ENCODE peak calls at places on chromosomes 13 and 19, in five cellular contexts. E, G, B, R and Q are unnamed samples.

GRCh38 chr19:52535831-52536800 is 8.6 kb downstream of the ZNF808 start:
- DNase-seq in E (peak; percentile 82), G (no peak), B (peak; percentile 66), R (peak; percentile 87), Q (peak; percentile 88)

GRCh38 chr13:61470801-61471200 is 55.2 kb upstream of the PCDH20 start:
- DNase-seq in E (no peak), G (no peak), B (no peak), R (no peak), Q (no peak)

GRCh38 chr13:40442826-40443225 is 223.6 kb downstream of the FOXO1 start:
- DNase-seq in E (no peak), G (no peak), B (peak; percentile 29), R (no peak), Q (no peak)

GRCh38 chr19:51027126-51027806 is 850 bp upstream of the KLK11 start:
- DNase-seq in E (no peak), G (no peak), B (no peak), R (no peak), Q (no peak)

GRCh38 chr13:45705936-45706335 is 3.8 kb downstream of the CBY2 start:
- DNase-seq in E (no peak), G (no peak), B (no peak), R (no peak), Q (no peak)

GRCh38 chr19:49441960-49442350 is 628 bp upstream of the SLC17A7 start:
- DNase-seq in E (no peak), G (no peak), B (no peak), R (no peak), Q (no peak)

GRCh38 chr13:93559718-93560117 is 333.1 kb downstream of the GPC6 start:
- DNase-seq in E (no peak), G (peak; percentile 0), B (peak; percentile 81), R (no peak), Q (no peak)

GRCh38 chr19:5934002-5934401 is 19.9 kb downstream of the CAPS start:
- DNase-seq in E (no peak), G (no peak), B (no peak), R (no peak), Q (no peak)

GRCh38 chr13:30331331-30331771 is 24.0 kb upstream of the KATNAL1 start:
- DNase-seq in E (no peak), G (no peak), B (no peak), R (no peak), Q (no peak)

GRCh38 chr19:55606471-55606787 is 982 bp downstream of the ZNF865 start:
- DNase-seq in E (no peak), G (no peak), B (no peak), R (no peak), Q (no peak)

GRCh38 chr13:91767681-91768080 is 369.3 kb downstream of the GPC5 start:
- DNase-seq in E (no peak), G (no peak), B (no peak), R (no peak), Q (no peak)

GRCh38 chr13:60043262-60043661 is 120.5 kb downstream of the DIAPH3 start:
- DNase-seq in E (no peak), G (no peak), B (no peak), R (no peak), Q (no peak)

GRCh38 chr13:50589139-50589538 is 254.4 kb downstream of the DLEU7 start:
- DNase-seq in E (no peak), G (no peak), B (peak; percentile 94), R (no peak), Q (no peak)

GRCh38 chr13:84126671-84127171 is 244.4 kb upstream of the SLITRK1 start:
- DNase-seq in E (no peak), G (no peak), B (peak; percentile 4), R (no peak), Q (no peak)

GRCh38 chr13:109694972-109695371 is 91.4 kb downstream of the IRS2 start:
- DNase-seq in E (no peak), G (no peak), B (no peak), R (no peak), Q (no peak)

GRCh38 chr13:30158774-30159445 is 148.4 kb downstream of the KATNAL1 start:
- DNase-seq in E (no peak), G (no peak), B (peak; percentile 65), R (no peak), Q (no peak)

GRCh38 chr19:29660835-29661234 is 4.4 kb upstream of the PLEKHF1 start:
- DNase-seq in E (no peak), G (no peak), B (no peak), R (peak; percentile 30), Q (no peak)

GRCh38 chr19:23286477-23286876 is 36.3 kb upstream of the ZNF724 start:
- DNase-seq in E (no peak), G (no peak), B (no peak), R (no peak), Q (no peak)

GRCh38 chr19:43519436-43520088 is 7.4 kb downstream of the ETHE1 start:
- DNase-seq in E (peak; percentile 80), G (peak; percentile 43), B (peak; percentile 83), R (no peak), Q (no peak)

GRCh38 chr13:114058051-114058867 is 74.2 kb downstream of the RASA3 start:
- DNase-seq in E (no peak), G (no peak), B (no peak), R (no peak), Q (no peak)

GRCh38 chr13:98285852-98286594 is 109.0 kb upstream of the RNF113B start:
- DNase-seq in E (no peak), G (no peak), B (no peak), R (no peak), Q (no peak)

GRCh38 chr13:50513528-50513863 is 330.0 kb downstream of the DLEU7 start:
- DNase-seq in E (no peak), G (no peak), B (no peak), R (no peak), Q (no peak)

GRCh38 chr13:48531416-48532145 is 1.3 kb downstream of the RCBTB2 start:
- DNase-seq in E (no peak), G (no peak), B (peak; percentile 12), R (no peak), Q (no peak)

GRCh38 chr19:41359741-41360140 is 4.2 kb downstream of the B9D2 start:
- DNase-seq in E (no peak), G (no peak), B (no peak), R (no peak), Q (no peak)

GRCh38 chr13:43728411-43728810 is 58.4 kb downstream of the ENOX1 start:
- DNase-seq in E (no peak), G (no peak), B (no peak), R (no peak), Q (no peak)

GRCh38 chr13:28173793-28174192 is 35.4 kb downstream of the PAN3 start:
- DNase-seq in E (no peak), G (no peak), B (no peak), R (no peak), Q (no peak)

GRCh38 chr13:112203614-112204013 is 136.7 kb downstream of the SOX1 start:
- DNase-seq in E (no peak), G (no peak), B (no peak), R (no peak), Q (no peak)
- H3K27ac ChIP-seq in E (no peak overlapping the region), G (no peak overlapping the region), B (no peak overlapping the region), R (no peak overlapping the region), Q (no peak overlapping the region)

GRCh38 chr19:47109541-47110375 is 3.8 kb downstream of the ZC3H4 start:
- DNase-seq in E (no peak), G (no peak), B (peak; percentile 25), R (no peak), Q (no peak)

GRCh38 chr19:47107953-47108746 is 5.4 kb downstream of the ZC3H4 start:
- DNase-seq in E (no peak), G (no peak), B (no peak), R (no peak), Q (no peak)

GRCh38 chr19:47110521-47111080 is 3.0 kb downstream of the ZC3H4 start:
- DNase-seq in E (no peak), G (no peak), B (no peak), R (no peak), Q (no peak)

GRCh38 chr19:47107201-47107952 is 6.2 kb downstream of the ZC3H4 start:
- DNase-seq in E (no peak), G (no peak), B (no peak), R (no peak), Q (no peak)

GRCh38 chr19:47109177-47109540 is 4.4 kb downstream of the ZC3H4 start:
- DNase-seq in E (no peak), G (no peak), B (no peak), R (no peak), Q (no peak)
- H3K27ac ChIP-seq in E (peak overlapping the region; percentile 9), G (peak overlapping the region; percentile 98), B (peak overlapping the region; percentile 99), R (peak overlapping the region; percentile 100), Q (peak overlapping the region; percentile 98)

GRCh38 chr19:9872618-9873242 is 37.6 kb downstream of the PIN1 start:
- DNase-seq in E (no peak), G (no peak), B (no peak), R (no peak), Q (no peak)

GRCh38 chr19:9863759-9864158 is 28.6 kb downstream of the PIN1 start:
- DNase-seq in E (no peak), G (no peak), B (no peak), R (no peak), Q (no peak)

GRCh38 chr19:9871626-9872338 is 36.7 kb downstream of the PIN1 start:
- DNase-seq in E (no peak), G (no peak), B (no peak), R (no peak), Q (no peak)

GRCh38 chr19:9865732-9866627 is 30.9 kb downstream of the PIN1 start:
- DNase-seq in E (no peak), G (no peak), B (no peak), R (no peak), Q (no peak)

DNA sequence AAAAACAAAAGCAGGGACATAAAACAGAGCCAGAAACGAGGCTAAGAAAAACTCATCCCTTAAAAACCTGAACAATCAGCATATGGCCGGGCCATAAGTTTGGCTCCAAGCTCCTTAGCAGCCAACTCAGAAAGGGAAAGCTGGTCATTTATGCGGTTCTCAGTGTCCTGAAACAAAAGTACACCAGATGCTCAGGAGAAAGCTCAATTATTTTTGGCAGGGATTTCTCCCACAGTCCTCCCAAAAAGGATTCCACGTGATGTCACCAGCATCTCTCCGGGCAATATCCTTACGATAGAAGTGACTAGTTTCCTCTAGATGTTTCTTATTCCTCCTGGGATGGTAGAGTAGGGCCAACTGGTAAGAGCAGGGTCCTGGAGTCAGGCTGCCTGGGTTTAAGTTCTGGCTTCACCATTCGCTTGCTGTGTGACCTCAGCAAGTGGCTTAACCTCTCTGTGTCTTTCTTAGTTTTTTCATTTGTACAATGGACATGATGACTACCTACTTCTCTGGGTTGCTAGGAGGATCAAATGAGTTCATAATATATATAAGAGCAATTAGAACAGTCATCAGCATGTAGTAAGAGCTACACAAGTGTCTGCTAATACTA is 34.0 kb downstream of the PIN1 start:
- DNase-seq in E (no peak), G (no peak), B (no peak), R (no peak), Q (no peak)
- H3K27ac ChIP-seq in E (no peak overlapping the region), G (no peak overlapping the region), B (no peak overlapping the region), R (no peak overlapping the region), Q (no peak overlapping the region)

DNA sequence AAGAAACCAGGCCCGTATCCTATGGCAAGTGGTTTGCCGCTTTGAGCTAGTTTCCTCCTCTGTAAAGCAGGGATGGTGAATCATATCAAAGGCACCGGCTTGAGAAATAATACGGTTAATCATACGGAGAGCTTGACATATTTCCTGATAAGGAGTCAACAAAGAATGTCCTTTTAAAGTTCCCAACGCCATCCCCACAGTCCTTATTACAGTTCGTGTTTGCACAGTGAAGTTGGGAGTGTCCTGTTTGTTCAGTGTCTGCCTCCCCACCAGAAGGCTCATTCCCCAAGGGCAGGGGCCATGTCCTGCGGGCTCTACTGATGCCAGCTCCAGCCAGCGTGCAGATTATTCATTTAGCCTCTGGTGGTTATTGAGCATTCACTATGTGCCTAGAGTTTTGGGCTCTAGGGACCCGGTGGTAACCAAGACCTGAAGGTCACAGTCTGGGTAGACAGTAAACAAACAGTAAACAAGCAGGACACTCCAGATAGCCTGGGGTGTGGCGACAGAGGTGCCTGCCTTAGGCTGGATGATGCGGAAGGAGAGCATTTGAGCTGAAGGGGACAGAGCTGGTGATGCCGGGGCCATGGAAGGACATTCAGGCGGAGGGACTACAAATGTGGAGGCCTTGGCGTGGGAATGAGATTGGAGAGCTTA is 6.3 kb downstream of the GRAMD1A start:
- DNase-seq in E (peak; percentile 76), G (peak; percentile 39), B (peak; percentile 71), R (no peak), Q (no peak)
- H3K27ac ChIP-seq in E (no peak overlapping the region), G (no peak overlapping the region), B (peak overlapping the region; percentile 50), R (no peak overlapping the region), Q (no peak overlapping the region)